ENCODE peak calls at places on chromosomes 13 and 19, in seven cellular contexts. One of them, this sample, is unnamed.

GRCh38 chr19:18494267-18494607 is 27.6 kb downstream of the ELL start:
- DNase-seq in astrocyte of the spinal cord: no peak
- DNase-seq in cardiac muscle cell: peak
- DNase-seq in cardiac fibroblast: peak
- DNase-seq in suprapubic skin: no peak
- DNase-seq in fibroblast of pulmonary artery: no peak
- DNase-seq in pancreas: no peak
- DNase-seq in this sample: peak

GRCh38 chr19:52273301-52273700 is 3.9 kb downstream of the ZNF766 start:
- DNase-seq in astrocyte of the spinal cord: no peak
- DNase-seq in cardiac muscle cell: no peak
- DNase-seq in cardiac fibroblast: no peak
- DNase-seq in suprapubic skin: no peak
- DNase-seq in fibroblast of pulmonary artery: no peak
- DNase-seq in pancreas: no peak
- DNase-seq in this sample: no peak

GRCh38 chr19:31383553-31383952 is 34.3 kb upstream of the TSHZ3 start:
- DNase-seq in astrocyte of the spinal cord: no peak
- DNase-seq in cardiac muscle cell: no peak
- DNase-seq in cardiac fibroblast: no peak
- DNase-seq in suprapubic skin: no peak
- DNase-seq in fibroblast of pulmonary artery: no peak
- DNase-seq in pancreas: no peak
- DNase-seq in this sample: no peak

GRCh38 chr19:1847684-1848398 is 442 bp downstream of the REXO1 start:
- DNase-seq in astrocyte of the spinal cord: peak
- DNase-seq in cardiac muscle cell: peak
- DNase-seq in cardiac fibroblast: peak
- DNase-seq in suprapubic skin: no peak
- DNase-seq in fibroblast of pulmonary artery: peak
- DNase-seq in pancreas: peak
- DNase-seq in this sample: peak

GRCh38 chr13:41942462-41943094 is 18.3 kb downstream of the VWA8 start:
- DNase-seq in astrocyte of the spinal cord: peak
- DNase-seq in cardiac muscle cell: peak
- DNase-seq in cardiac fibroblast: peak
- DNase-seq in suprapubic skin: no peak
- DNase-seq in fibroblast of pulmonary artery: peak
- DNase-seq in pancreas: no peak
- DNase-seq in this sample: peak

GRCh38 chr13:48648446-48648845 is 5.3 kb upstream of the CYSLTR2 start:
- DNase-seq in astrocyte of the spinal cord: no peak
- DNase-seq in cardiac muscle cell: no peak
- DNase-seq in cardiac fibroblast: no peak
- DNase-seq in suprapubic skin: no peak
- DNase-seq in fibroblast of pulmonary artery: no peak
- DNase-seq in pancreas: no peak
- DNase-seq in this sample: no peak

GRCh38 chr13:106520205-106521004 is 15.1 kb downstream of the EFNB2 start:
- DNase-seq in astrocyte of the spinal cord: peak
- DNase-seq in cardiac muscle cell: peak
- DNase-seq in cardiac fibroblast: peak
- DNase-seq in suprapubic skin: no peak
- DNase-seq in fibroblast of pulmonary artery: peak
- DNase-seq in pancreas: no peak
- DNase-seq in this sample: peak

GRCh38 chr13:23772717-23773116 is 116.5 kb downstream of the MIPEP start:
- DNase-seq in astrocyte of the spinal cord: no peak
- DNase-seq in cardiac muscle cell: no peak
- DNase-seq in cardiac fibroblast: no peak
- DNase-seq in suprapubic skin: no peak
- DNase-seq in fibroblast of pulmonary artery: no peak
- DNase-seq in pancreas: no peak
- DNase-seq in this sample: no peak

GRCh38 chr19:11018179-11018578 is 57.3 kb downstream of the SMARCA4 start:
- DNase-seq in astrocyte of the spinal cord: no peak
- DNase-seq in cardiac muscle cell: no peak
- DNase-seq in cardiac fibroblast: no peak
- DNase-seq in suprapubic skin: no peak
- DNase-seq in fibroblast of pulmonary artery: no peak
- DNase-seq in pancreas: no peak
- DNase-seq in this sample: no peak

DNA sequence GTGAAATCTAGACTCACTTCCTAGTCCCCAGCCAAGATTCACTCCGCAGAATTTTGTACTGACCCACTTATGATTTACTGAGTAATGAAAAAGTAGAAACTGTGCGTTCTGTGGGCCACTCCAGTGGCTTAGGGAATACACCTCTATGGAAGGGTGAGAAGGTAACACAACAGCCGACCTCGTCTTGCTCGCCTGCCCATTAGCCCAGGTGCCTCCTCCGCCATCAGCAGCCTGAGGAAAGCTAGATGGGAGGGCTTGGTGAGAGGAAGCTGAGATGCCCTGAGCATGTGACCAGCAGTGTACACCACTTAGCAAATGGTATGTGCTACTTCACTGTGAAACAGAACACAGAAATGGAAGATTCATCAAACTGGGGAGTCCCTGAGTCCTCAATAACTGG is 98.3 kb upstream of the SOX1 start:
- DNase-seq in astrocyte of the spinal cord: no peak
- DNase-seq in cardiac muscle cell: no peak
- DNase-seq in cardiac fibroblast: no peak
- DNase-seq in suprapubic skin: no peak
- DNase-seq in fibroblast of pulmonary artery: no peak
- DNase-seq in pancreas: no peak
- DNase-seq in this sample: no peak
- TF ChIP-seq CTCF in astrocyte of the spinal cord: no peak
- TF ChIP-seq CTCF in cardiac muscle cell: no peak
- TF ChIP-seq CTCF in cardiac fibroblast: no peak
- TF ChIP-seq CTCF in suprapubic skin: no peak
- TF ChIP-seq CTCF in fibroblast of pulmonary artery: no peak
- TF ChIP-seq CTCF in pancreas: no peak
- TF ChIP-seq CTCF in this sample: no peak

DNA sequence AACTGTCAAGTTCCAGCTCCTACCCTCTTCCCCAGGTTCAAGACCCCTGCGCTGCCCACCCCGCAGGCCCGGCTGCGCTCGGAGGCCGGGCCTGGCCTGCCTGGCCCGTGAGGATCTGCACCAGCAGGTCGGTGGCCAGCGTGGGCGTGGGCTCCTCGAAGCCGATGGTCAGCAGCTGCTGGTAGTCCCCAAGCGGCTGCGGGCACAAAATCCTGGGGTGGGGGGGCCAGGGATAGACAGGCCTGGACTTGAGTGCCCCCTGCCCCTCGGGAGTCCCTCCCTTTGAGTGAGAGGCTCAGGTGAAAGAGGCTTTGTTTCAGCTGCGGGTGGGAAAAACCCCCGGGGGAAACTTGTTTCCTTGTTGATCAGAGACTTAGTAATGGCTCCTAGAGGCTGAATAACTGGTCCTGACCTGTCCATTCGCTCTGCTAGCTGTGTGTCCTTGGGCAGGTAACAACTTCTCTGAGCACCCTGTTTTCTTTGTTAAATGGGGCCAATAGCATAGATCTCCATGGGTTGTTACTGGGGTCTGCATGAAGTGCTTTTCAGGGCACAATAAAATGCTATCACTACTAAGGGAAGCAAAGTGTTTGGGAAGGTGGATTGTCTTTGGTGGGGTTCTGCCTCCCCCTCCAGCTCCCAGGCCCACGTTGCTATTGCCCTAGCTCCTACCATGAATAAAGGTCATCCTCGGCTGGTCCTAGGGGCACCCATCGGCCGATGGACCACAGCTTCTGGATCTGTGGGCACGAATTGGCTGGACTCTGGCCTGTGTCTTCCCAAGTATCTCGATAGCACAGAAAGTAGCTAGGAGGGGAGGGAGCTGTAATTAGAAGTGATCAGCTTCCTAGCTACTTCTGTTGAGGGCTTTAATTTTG is 3.5 kb downstream of the C19orf67 start:
- DNase-seq in astrocyte of the spinal cord: no peak
- DNase-seq in cardiac muscle cell: no peak
- DNase-seq in cardiac fibroblast: no peak
- DNase-seq in suprapubic skin: no peak
- DNase-seq in fibroblast of pulmonary artery: no peak
- DNase-seq in pancreas: peak
- DNase-seq in this sample: no peak
- TF ChIP-seq CTCF in astrocyte of the spinal cord: no peak
- TF ChIP-seq CTCF in cardiac muscle cell: no peak
- TF ChIP-seq CTCF in cardiac fibroblast: no peak
- TF ChIP-seq CTCF in suprapubic skin: no peak
- TF ChIP-seq CTCF in fibroblast of pulmonary artery: no peak
- TF ChIP-seq CTCF in pancreas: no peak
- TF ChIP-seq CTCF in this sample: no peak

DNA sequence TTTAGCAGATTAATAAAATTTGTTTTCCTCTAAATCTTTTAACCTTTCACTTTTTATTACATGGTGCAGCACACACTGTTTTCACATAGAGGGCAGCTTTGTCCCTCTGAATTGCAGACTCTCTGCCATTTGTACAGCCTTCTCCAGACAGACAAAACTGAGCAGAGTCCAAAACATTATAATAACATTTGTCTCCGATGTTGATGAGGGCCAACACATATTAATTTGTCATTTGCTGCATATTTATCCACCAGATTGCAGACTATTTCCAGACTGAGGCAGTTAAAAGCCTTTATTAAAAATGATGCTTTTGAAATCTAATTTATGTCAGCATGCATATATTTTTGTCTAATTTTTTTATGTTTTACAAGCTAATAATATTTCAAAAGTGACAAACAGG is 1251.9 kb upstream of the SLC10A2 start:
- DNase-seq in astrocyte of the spinal cord: peak
- DNase-seq in cardiac muscle cell: peak
- DNase-seq in cardiac fibroblast: peak
- DNase-seq in suprapubic skin: no peak
- DNase-seq in fibroblast of pulmonary artery: peak
- DNase-seq in pancreas: no peak
- DNase-seq in this sample: peak
- TF ChIP-seq CTCF in astrocyte of the spinal cord: peak
- TF ChIP-seq CTCF in cardiac muscle cell: peak
- TF ChIP-seq CTCF in cardiac fibroblast: peak
- TF ChIP-seq CTCF in suprapubic skin: no peak
- TF ChIP-seq CTCF in fibroblast of pulmonary artery: peak
- TF ChIP-seq CTCF in pancreas: no peak
- TF ChIP-seq CTCF in this sample: peak

DNA sequence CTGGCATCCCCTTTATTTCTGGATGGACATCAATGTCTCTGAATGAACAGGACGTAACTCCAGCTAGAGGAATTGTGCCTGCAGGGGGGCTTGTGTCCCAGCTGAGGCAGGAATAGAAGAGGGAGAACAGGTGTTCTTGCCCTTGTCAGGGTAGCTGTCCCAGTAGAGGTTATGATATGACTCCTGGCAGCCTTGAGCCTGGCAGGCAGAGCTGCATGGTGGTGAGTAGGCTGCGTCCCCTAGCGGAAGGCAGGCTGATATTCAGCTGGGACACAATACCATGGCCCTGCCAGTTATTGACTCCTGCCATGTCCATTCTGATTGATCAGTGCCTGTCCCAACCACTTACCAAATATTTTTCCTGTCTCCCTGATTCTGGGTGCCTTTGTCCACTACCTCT is 197.2 kb downstream of the RAP2A start:
- DNase-seq in astrocyte of the spinal cord: no peak
- DNase-seq in cardiac muscle cell: no peak
- DNase-seq in cardiac fibroblast: no peak
- DNase-seq in suprapubic skin: no peak
- DNase-seq in fibroblast of pulmonary artery: no peak
- DNase-seq in pancreas: no peak
- DNase-seq in this sample: no peak
- TF ChIP-seq CTCF in astrocyte of the spinal cord: no peak
- TF ChIP-seq CTCF in cardiac muscle cell: no peak
- TF ChIP-seq CTCF in cardiac fibroblast: no peak
- TF ChIP-seq CTCF in suprapubic skin: no peak
- TF ChIP-seq CTCF in fibroblast of pulmonary artery: no peak
- TF ChIP-seq CTCF in pancreas: no peak
- TF ChIP-seq CTCF in this sample: no peak